ENCODE peak calls at places on chromosome 13, in five cellular contexts. One of them, this sample, is unnamed.

GRCh38 chr13:42893346-42893745 is 98.7 kb downstream of the EPSTI1 start:
- DNase-seq in T-cell: no peak
- DNase-seq in effector memory CD8-positive, alpha-beta T cell: no peak
- DNase-seq in activated CD4-positive, alpha-beta T cell treated with anti-CD3 and anti-CD28 coated beads for 24 hours: no peak
- DNase-seq in brain pericyte: no peak
- DNase-seq in this sample: peak

GRCh38 chr13:39788097-39788496 is 132.6 kb downstream of the COG6 start:
- DNase-seq in T-cell: no peak
- DNase-seq in effector memory CD8-positive, alpha-beta T cell: no peak
- DNase-seq in activated CD4-positive, alpha-beta T cell treated with anti-CD3 and anti-CD28 coated beads for 24 hours: no peak
- DNase-seq in brain pericyte: no peak
- DNase-seq in this sample: no peak

GRCh38 chr13:60392136-60392535 is 4.9 kb upstream of the TDRD3 start:
- DNase-seq in T-cell: no peak
- DNase-seq in effector memory CD8-positive, alpha-beta T cell: no peak
- DNase-seq in activated CD4-positive, alpha-beta T cell treated with anti-CD3 and anti-CD28 coated beads for 24 hours: no peak
- DNase-seq in brain pericyte: no peak
- DNase-seq in this sample: no peak

GRCh38 chr13:38970380-38971051 is 20.1 kb downstream of the STOML3 start:
- DNase-seq in T-cell: no peak
- DNase-seq in effector memory CD8-positive, alpha-beta T cell: no peak
- DNase-seq in activated CD4-positive, alpha-beta T cell treated with anti-CD3 and anti-CD28 coated beads for 24 hours: no peak
- DNase-seq in brain pericyte: no peak
- DNase-seq in this sample: no peak

GRCh38 chr13:41614671-41615519 is 157.5 kb downstream of the RGCC start:
- DNase-seq in T-cell: no peak
- DNase-seq in effector memory CD8-positive, alpha-beta T cell: no peak
- DNase-seq in activated CD4-positive, alpha-beta T cell treated with anti-CD3 and anti-CD28 coated beads for 24 hours: no peak
- DNase-seq in brain pericyte: peak
- DNase-seq in this sample: peak

GRCh38 chr13:95234242-95234641 is 67.0 kb downstream of the ABCC4 start:
- DNase-seq in T-cell: no peak
- DNase-seq in effector memory CD8-positive, alpha-beta T cell: no peak
- DNase-seq in activated CD4-positive, alpha-beta T cell treated with anti-CD3 and anti-CD28 coated beads for 24 hours: no peak
- DNase-seq in brain pericyte: no peak
- DNase-seq in this sample: no peak

GRCh38 chr13:20121154-20121515 is 39.7 kb downstream of the GJA3 start:
- DNase-seq in T-cell: no peak
- DNase-seq in effector memory CD8-positive, alpha-beta T cell: no peak
- DNase-seq in activated CD4-positive, alpha-beta T cell treated with anti-CD3 and anti-CD28 coated beads for 24 hours: no peak
- DNase-seq in brain pericyte: no peak
- DNase-seq in this sample: no peak

GRCh38 chr13:39106216-39106995 is 68.2 kb downstream of the NHLRC3 start:
- DNase-seq in T-cell: no peak
- DNase-seq in effector memory CD8-positive, alpha-beta T cell: no peak
- DNase-seq in activated CD4-positive, alpha-beta T cell treated with anti-CD3 and anti-CD28 coated beads for 24 hours: no peak
- DNase-seq in brain pericyte: no peak
- DNase-seq in this sample: peak

GRCh38 chr13:111329641-111330040 is 9.2 kb downstream of the TEX29 start:
- DNase-seq in T-cell: no peak
- DNase-seq in effector memory CD8-positive, alpha-beta T cell: no peak
- DNase-seq in activated CD4-positive, alpha-beta T cell treated with anti-CD3 and anti-CD28 coated beads for 24 hours: no peak
- DNase-seq in brain pericyte: no peak
- DNase-seq in this sample: no peak